ENCODE peak calls at places on chromosomes 1 and 21, in nine cellular contexts. P is heart right ventricle; C is heart left ventricle; Q is KBM-7; F is nephron progenitor cell; M is sigmoid colon; U is stimulated activated CD4-positive, alpha-beta T cell treated with anti-CD3 and anti-CD28 coated beads, Interleukin-12 subunit alpha, Interleukin-12 subunit beta, amount 100 ng/mL, for 48 hours; G is PC-3; D is activated CD4-positive, alpha-beta T cell treated with anti-CD3 and anti-CD28 coated beads, Interleukin-2, amount 10 ng/mL, durations not matched to agents 7 days and 5 days. R is an unnamed sample.

GRCh38 chr1:96367791-96368190 is 353.8 kb upstream of the PTBP2 start:
- DNase-seq in M (no peak), G (peak), Q (no peak), D (no peak), C (no peak), F (no peak), U (no peak), P (no peak), R (no peak)

GRCh38 chr1:88697503-88697902 is 13.4 kb downstream of the PKN2 start:
- DNase-seq in Q (no peak), G (no peak), U (no peak), P (no peak), F (no peak), D (no peak), C (no peak), M (no peak), R (no peak)

GRCh38 chr1:24178404-24178803 is 8.7 kb downstream of the IFNLR1 start:
- DNase-seq in F (no peak), G (no peak), P (no peak), C (no peak), Q (no peak), D (no peak), M (no peak), U (no peak), R (no peak)

GRCh38 chr1:40032240-40032891 is 8.2 kb upstream of the CAP1 start:
- DNase-seq in P (no peak), F (peak), G (peak), M (no peak), C (peak), D (peak), Q (peak), U (peak), R (peak)

GRCh38 chr1:187551061-187551460 is 722.3 kb downstream of the PLA2G4A start:
- DNase-seq in D (no peak), P (no peak), M (peak), F (no peak), Q (no peak), G (no peak), C (no peak), U (no peak), R (no peak)

GRCh38 chr1:157114183-157115121 is 14.8 kb upstream of the ETV3L start:
- DNase-seq in M (peak), D (no peak), C (no peak), G (no peak), U (no peak), F (no peak), Q (no peak), P (no peak), R (no peak)

GRCh38 chr21:22855581-22855980 is 1857.4 kb downstream of the NCAM2 start:
- DNase-seq in Q (no peak), G (peak), M (no peak), U (no peak), D (no peak), P (no peak), F (no peak), C (no peak), R (no peak)

GRCh38 chr21:45277101-45278045 is 10.3 kb downstream of the POFUT2 start:
- DNase-seq in F (no peak), P (no peak), C (no peak), D (no peak), U (no peak), M (peak), G (no peak), Q (no peak), R (no peak)

GRCh38 chr1:68495532-68495931 is 1.4 kb downstream of the DEPDC1 start:
- DNase-seq in C (no peak), M (no peak), D (no peak), G (peak), U (no peak), P (no peak), F (no peak), Q (peak), R (no peak)

R was measured in HFF-Myc.